ENCODE peak calls at places on chromosomes 5 and 9, in nine cellular contexts. D, T, B, Y, X, S, Q, F and P are unnamed samples.
A peak's percentile ranks its signal among the peaks of the same experiment; 100 is the strongest.

GRCh38 chr5:132665681-132666080 is 7.7 kb downstream of the IL13 start:
- DNase-seq in Q (no peak), S (no peak), B (no peak), D (no peak), T (no peak), F (no peak), Y (no peak), X (no peak), P (no peak)

GRCh38 chr9:8287970-8288369 is 488.4 kb upstream of the DMAC1 start:
- DNase-seq in B (no peak), S (no peak), F (no peak), D (no peak), Y (no peak), X (no peak), Q (no peak), T (no peak), P (no peak)

GRCh38 chr5:140112685-140113179 is 1.2 kb upstream of the PURA start:
- DNase-seq in S (no peak), F (no peak), X (peak; percentile 18), D (no peak), T (no peak), Q (no peak), Y (no peak), B (no peak), P (peak; percentile 41)

GRCh38 chr5:90558344-90559192 is at the start of gene ADGRV1:
- DNase-seq in T (peak; percentile 12), F (peak; percentile 96), D (no peak), Y (peak; percentile 90), S (peak; percentile 92), X (peak; percentile 89), Q (no peak), B (peak; percentile 89), P (peak; percentile 16)

GRCh38 chr5:65100846-65101678 is 332.3 kb downstream of the CWC27 start:
- DNase-seq in Y (no peak), B (peak; percentile 53), Q (no peak), X (peak; percentile 69), D (peak; percentile 77), F (peak; percentile 72), T (peak; percentile 45), S (peak; percentile 49), P (peak; percentile 52)

GRCh38 chr5:177596775-177597238 is 3.1 kb upstream of the B4GALT7 start:
- DNase-seq in D (no peak), X (no peak), Y (no peak), S (no peak), F (no peak), B (no peak), Q (no peak), T (no peak), P (no peak)

GRCh38 chr5:112552791-112553190 is 133.7 kb upstream of the EPB41L4A start:
- DNase-seq in S (no peak), D (no peak), Y (no peak), B (no peak), Q (no peak), X (no peak), T (no peak), F (no peak), P (peak; percentile 55)

GRCh38 chr5:98309785-98310566 is 463.5 kb upstream of the RGMB start:
- DNase-seq in Y (no peak), S (no peak), Q (no peak), B (no peak), F (no peak), T (no peak), X (no peak), D (no peak), P (no peak)

GRCh38 chr9:114770991-114771390 is 34.8 kb downstream of the TNFSF15 start:
- DNase-seq in Q (no peak), Y (no peak), B (no peak), D (no peak), T (no peak), S (no peak), F (no peak), X (no peak), P (no peak)

GRCh38 chr5:53276825-53277224 is 167.3 kb upstream of the MOCS2 start:
- DNase-seq in X (no peak), F (no peak), B (no peak), T (no peak), D (no peak), Y (no peak), Q (no peak), S (no peak), P (no peak)

GRCh38 chr5:168782172-168782571 is 203.0 kb upstream of the PANK3 start:
- DNase-seq in S (no peak), Q (no peak), F (no peak), B (no peak), X (no peak), Y (no peak), T (no peak), D (no peak), P (no peak)

GRCh38 chr9:92734931-92735906 is 29.4 kb downstream of the BICD2 start:
- DNase-seq in B (no peak), S (no peak), D (no peak), Y (peak; percentile 41), Q (no peak), X (no peak), T (no peak), F (peak; percentile 45), P (peak; percentile 77)

GRCh38 chr9:92737611-92738299 is 26.9 kb downstream of the BICD2 start:
- DNase-seq in Y (peak; percentile 62), X (no peak), B (no peak), D (no peak), F (no peak), Q (no peak), T (no peak), S (no peak), P (no peak)

GRCh38 chr9:92735907-92736600 is 28.6 kb downstream of the BICD2 start:
- DNase-seq in S (no peak), X (no peak), Y (no peak), T (no peak), D (no peak), Q (no peak), F (peak; percentile 40), B (no peak), P (no peak)

GRCh38 chr9:92738661-92739081 is 26.0 kb downstream of the BICD2 start:
- DNase-seq in D (no peak), Y (peak; percentile 73), Q (no peak), S (no peak), F (no peak), T (peak; percentile 31), B (no peak), X (no peak), P (no peak)

GRCh38 chr9:92736816-92737606 is 27.6 kb downstream of the BICD2 start:
- DNase-seq in Y (peak; percentile 26), F (no peak), S (no peak), Q (no peak), D (no peak), X (no peak), B (no peak), T (no peak), P (no peak)
- H3K4me1 ChIP-seq in Y (peaks cover 58% of the 10 kb centered on the region), F (peaks cover 11% of the 10 kb centered on the region), S (peaks cover 69% of the 10 kb centered on the region), Q (peaks cover 62% of the 10 kb centered on the region), D (no peaks in the 10 kb centered on the region), X (peaks cover 2% of the 10 kb centered on the region), B (peaks cover 46% of the 10 kb centered on the region), T (peaks cover 75% of the 10 kb centered on the region), P (peaks cover 90% of the 10 kb centered on the region)

GRCh38 chr9:90805006-90805993 is 3.7 kb downstream of the SYK start:
- DNase-seq in T (no peak), X (no peak), Y (no peak), S (no peak), F (peak; percentile 22), Q (no peak), B (no peak), D (no peak), P (peak; percentile 77)

GRCh38 chr9:90801175-90801506 is 478 bp upstream of the SYK start:
- DNase-seq in Q (no peak), F (no peak), S (no peak), B (no peak), D (no peak), T (no peak), Y (no peak), X (no peak), P (peak; percentile 75)

GRCh38 chr9:90802534-90802933 is 915 bp downstream of the SYK start:
- DNase-seq in B (no peak), S (no peak), Y (no peak), X (no peak), T (no peak), Q (no peak), D (no peak), F (no peak), P (peak; percentile 70)

GRCh38 chr9:90801507-90802289 is at the start of gene SYK:
- DNase-seq in T (peak; percentile 55), Q (no peak), B (peak; percentile 70), F (peak; percentile 66), S (peak; percentile 89), X (peak; percentile 79), D (no peak), Y (peak; percentile 98), P (peak; percentile 92)

DNA sequence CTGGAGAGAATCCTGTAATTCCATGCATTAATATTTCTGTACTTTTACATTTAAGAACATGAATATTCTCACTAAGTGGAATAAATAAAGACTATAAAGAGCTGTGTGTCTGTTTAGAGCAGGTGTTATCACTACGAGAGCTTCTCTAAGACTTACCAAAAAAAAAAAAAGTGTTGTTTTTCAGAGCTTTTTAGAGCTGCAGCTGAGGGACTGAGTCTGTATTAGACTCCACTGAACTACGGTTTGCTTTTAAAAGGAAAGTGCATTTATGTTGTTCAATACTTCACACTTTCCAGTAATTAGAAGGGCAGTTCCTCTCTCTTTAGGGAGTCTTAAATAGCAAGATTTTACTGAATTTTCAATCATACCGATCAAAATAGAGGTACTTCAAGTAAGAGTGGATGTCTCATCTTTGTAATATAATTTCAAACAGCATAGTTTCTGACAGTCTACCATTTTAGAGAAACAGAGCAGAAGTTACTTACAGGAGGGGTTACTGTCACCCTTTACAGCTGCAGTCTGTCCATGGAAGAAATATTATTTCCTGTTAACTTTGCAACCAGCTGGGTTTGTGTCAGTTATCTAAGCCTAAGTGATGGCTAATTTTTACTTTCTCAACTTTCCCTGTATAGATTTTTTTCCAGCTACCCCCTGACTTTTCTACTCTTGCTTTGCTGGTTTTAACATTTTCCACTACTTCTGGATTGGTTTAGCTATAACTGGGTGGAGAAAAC is 2.4 kb downstream of the SYK start:
- DNase-seq in B (no peak), D (no peak), S (no peak), Y (no peak), X (no peak), Q (no peak), F (no peak), T (no peak), P (peak; percentile 74)
- H3K4me3 ChIP-seq in B (no peak overlapping the region), D (no peak overlapping the region), S (peak overlapping the region; percentile 63), Y (no peak overlapping the region), X (no peak overlapping the region), Q (no peak overlapping the region), F (no peak overlapping the region), T (no peak overlapping the region), P (peak overlapping the region; percentile 86)

GRCh38 chr5:59164041-59164830 is 581.4 kb downstream of the RAB3C start:
- DNase-seq in Q (no peak), Y (no peak), F (no peak), D (no peak), T (no peak), X (no peak), B (no peak), S (no peak), P (no peak)
- H3K4me1 ChIP-seq in Q (peaks cover 5% of the 10 kb centered on the region), Y (no peaks in the 10 kb centered on the region), F (peaks cover 4% of the 10 kb centered on the region), D (no peaks in the 10 kb centered on the region), T (peaks cover 6% of the 10 kb centered on the region), X (no peaks in the 10 kb centered on the region), B (no peaks in the 10 kb centered on the region), S (no peaks in the 10 kb centered on the region), P (no peaks in the 10 kb centered on the region)

DNA sequence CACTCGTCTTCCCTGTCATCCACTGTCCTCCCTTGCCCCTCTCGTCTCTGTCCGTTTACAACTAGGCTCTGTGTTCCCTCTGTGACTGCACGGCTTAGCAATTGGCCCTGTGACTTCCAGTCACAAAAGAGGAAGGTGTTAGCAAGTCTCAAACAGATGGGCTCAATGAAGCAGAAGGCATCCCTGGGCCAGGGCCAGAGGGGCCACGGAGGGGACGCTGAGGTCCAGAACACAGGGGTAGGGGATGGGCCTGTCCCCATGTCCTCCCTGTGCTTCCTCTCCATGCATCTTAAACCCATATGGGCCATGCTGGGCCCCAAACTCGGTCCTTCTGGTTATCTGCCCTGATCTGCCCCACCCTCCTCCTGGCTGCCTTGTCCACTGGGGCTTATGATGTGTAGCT is at the start of gene CD72:
- DNase-seq in S (no peak), X (no peak), Y (no peak), Q (no peak), T (no peak), D (no peak), B (no peak), F (no peak), P (peak; percentile 72)
- H3K4me3 ChIP-seq in S (peak within 1 kb of the TSS; percentile 57), X (peak within 1 kb of the TSS; percentile 17), Y (peak within 1 kb of the TSS; percentile 19), Q (peak within 1 kb of the TSS; percentile 64), T (peak within 1 kb of the TSS; percentile 35), D (peak within 1 kb of the TSS; percentile 50), B (peak within 1 kb of the TSS; percentile 18), F (peak within 1 kb of the TSS; percentile 27), P (peak within 1 kb of the TSS; percentile 37)